ENCODE peak calls at places on chromosomes 2 and 18, in six cellular contexts. T is OCI-LY7, N is hepatocyte, R is HCT116, O is breast epithelium, J is A549. P is an unnamed sample.

GRCh38 chr2:178271629-178272333 is 77.5 kb downstream of the OSBPL6 start:
- DNase-seq in T (no peak), O (peak), N (peak), R (no peak), J (no peak), P (peak)

GRCh38 chr2:95552911-95553310 is 38.9 kb upstream of the TRIM43 start:
- DNase-seq in J (no peak), R (no peak), O (no peak), N (no peak), T (no peak), P (no peak)

GRCh38 chr18:73893879-73894278 is 253.8 kb downstream of the FBXO15 start:
- DNase-seq in R (no peak), O (no peak), N (no peak), J (no peak), T (no peak), P (no peak)

GRCh38 chr2:60867848-60868247 is 13.5 kb upstream of the REL start:
- DNase-seq in T (peak), N (no peak), R (no peak), O (no peak), J (no peak), P (peak)

GRCh38 chr2:25666218-25666617 is 7.2 kb downstream of the DTNB start:
- DNase-seq in O (no peak), N (no peak), R (no peak), J (no peak), T (no peak), P (no peak)

GRCh38 chr2:109463891-109464290 is 149.9 kb downstream of the SEPTIN10 start:
- DNase-seq in N (no peak), O (no peak), J (no peak), T (no peak), R (no peak), P (no peak)

GRCh38 chr18:65227970-65228369 is 522.8 kb upstream of the CDH7 start:
- DNase-seq in O (no peak), J (no peak), N (no peak), T (no peak), R (no peak), P (no peak)

GRCh38 chr2:54575379-54575888 is 119.3 kb downstream of the SPTBN1 start:
- DNase-seq in O (no peak), N (peak), R (no peak), J (peak), T (no peak), P (peak)

GRCh38 chr2:180122874-180123273 is 115.8 kb upstream of the CWC22 start:
- DNase-seq in R (no peak), N (no peak), O (no peak), J (peak), T (no peak), P (peak)

GRCh38 chr2:235752875-235753274 is 259.0 kb downstream of the AGAP1 start:
- DNase-seq in O (no peak), N (no peak), T (no peak), R (no peak), J (no peak), P (no peak)

GRCh38 chr2:33812707-33813106 is 213.6 kb upstream of the FAM98A start:
- DNase-seq in T (no peak), R (no peak), O (no peak), J (no peak), N (no peak), P (no peak)

GRCh38 chr2:127049927-127050802 is 56.8 kb downstream of the BIN1 start:
- DNase-seq in R (no peak), J (peak), O (no peak), T (peak), N (peak), P (peak)

GRCh38 chr2:234290671-234291070 is 206.2 kb downstream of the ARL4C start:
- DNase-seq in N (no peak), T (peak), O (no peak), R (no peak), J (no peak), P (no peak)

GRCh38 chr2:203636896-203637818 is 69.3 kb upstream of the CD28 start:
- DNase-seq in T (no peak), N (no peak), J (no peak), R (no peak), O (peak), P (peak)

GRCh38 chr2:206160807-206161179 is 1.1 kb downstream of the EEF1B2 start:
- DNase-seq in T (peak), J (no peak), O (no peak), N (no peak), R (no peak), P (no peak)
- H3K4me3 ChIP-seq in T (peak), J (peak), O (peak), N (peak), R (peak), P (peak)

GRCh38 chr18:62778976-62779869 is 63.9 kb downstream of the PHLPP1 start:
- DNase-seq in J (no peak), R (no peak), N (no peak), O (no peak), T (no peak), P (no peak)
- H3K4me3 ChIP-seq in J (no peak), R (no peak), N (no peak), O (no peak), T (no peak), P (no peak)

GRCh38 chr18:23438608-23439366 is 14.3 kb upstream of the RIOK3 start:
- DNase-seq in T (no peak), N (no peak), R (no peak), O (no peak), J (no peak), P (no peak)

GRCh38 chr18:23437357-23438045 is 15.6 kb upstream of the RIOK3 start:
- DNase-seq in T (peak), J (peak), R (peak), N (peak), O (peak), P (peak)

GRCh38 chr18:23442958-23443357 is 10.1 kb upstream of the RIOK3 start:
- DNase-seq in R (no peak), T (no peak), N (no peak), J (no peak), O (no peak), P (no peak)

GRCh38 chr18:23433360-23433759 is 19.7 kb upstream of the RIOK3 start:
- DNase-seq in O (no peak), J (no peak), T (no peak), R (no peak), N (no peak), P (no peak)

GRCh38 chr18:23438046-23438377 is 15.1 kb upstream of the RIOK3 start:
- DNase-seq in T (no peak), J (no peak), R (no peak), O (no peak), N (no peak), P (no peak)
- H3K4me3 ChIP-seq in T (peak), J (peak), R (peak), O (peak), N (peak), P (peak)

GRCh38 chr2:172230783-172231446 is 128.2 kb upstream of the DLX2 start:
- DNase-seq in R (no peak), T (no peak), N (no peak), J (no peak), O (peak), P (no peak)

GRCh38 chr2:172234716-172235661 is 132.3 kb upstream of the DLX2 start:
- DNase-seq in N (peak), J (no peak), T (no peak), O (no peak), R (no peak), P (no peak)

GRCh38 chr2:172231508-172231907 is 128.8 kb upstream of the DLX2 start:
- DNase-seq in R (no peak), J (no peak), N (no peak), T (no peak), O (no peak), P (no peak)

GRCh38 chr2:172232638-172233253 is 130.0 kb upstream of the DLX2 start:
- DNase-seq in J (no peak), R (no peak), T (no peak), O (no peak), N (no peak), P (no peak)

GRCh38 chr2:172233947-172234715 is 131.4 kb upstream of the DLX2 start:
- DNase-seq in R (no peak), O (no peak), T (no peak), J (no peak), N (no peak), P (no peak)
- H3K4me3 ChIP-seq in R (no peak), O (peak), T (no peak), J (peak), N (no peak), P (peak)